ENCODE peak calls at places on chromosomes 6 and 20, in five cellular contexts. Y is BE2C, Q is ascending aorta, T is NAMALWA, B is SW 1271. W is an unnamed sample.

GRCh38 chr6:73565767-73566485 is 45.1 kb upstream of the EEF1A1 start:
- DNase-seq in T (no peak), Y (no peak), Q (no peak), B (peak; percentile 27), W (no peak)

GRCh38 chr6:138593100-138593877 is 94.0 kb upstream of the NHSL1 start:
- DNase-seq in Y (no peak), B (peak; percentile 96), Q (peak; percentile 83), T (peak; percentile 23), W (peak; percentile 4)

GRCh38 chr6:3157151-3157933 is at the start of gene TUBB2A:
- DNase-seq in Q (peak; percentile 91), T (peak; percentile 80), Y (peak; percentile 88), B (peak; percentile 65), W (peak; percentile 33)

GRCh38 chr20:25341716-25342680 is 48.6 kb downstream of the ABHD12 start:
- DNase-seq in Y (no peak), T (peak; percentile 18), B (no peak), Q (no peak), W (no peak)

GRCh38 chr6:95819939-95820338 is 195.8 kb upstream of the FUT9 start:
- DNase-seq in Q (no peak), Y (peak; percentile 13), T (peak; percentile 28), B (no peak), W (no peak)

GRCh38 chr6:81263531-81264168 is 488.8 kb downstream of the TENT5A start:
- DNase-seq in Y (no peak), T (no peak), B (no peak), Q (peak; percentile 35), W (no peak)

GRCh38 chr20:47506850-47507249 is 5.2 kb downstream of the NCOA3 start:
- DNase-seq in Y (no peak), B (no peak), Q (no peak), T (no peak), W (no peak)

GRCh38 chr6:148446681-148447080 is 104.0 kb downstream of the SASH1 start:
- DNase-seq in Q (no peak), T (no peak), Y (no peak), B (no peak), W (no peak)

GRCh38 chr20:33172781-33173180 is 4.8 kb downstream of the BPIFA2 start:
- DNase-seq in B (no peak), Y (no peak), Q (no peak), T (no peak), W (no peak)

GRCh38 chr6:11386323-11386722 is 151.2 kb upstream of the TMEM170B start:
- DNase-seq in Q (no peak), Y (no peak), B (no peak), T (peak; percentile 26), W (no peak)

GRCh38 chr20:63709149-63709527 is 1.3 kb downstream of the ZGPAT start:
- DNase-seq in Y (no peak), Q (no peak), B (no peak), T (no peak), W (no peak)

GRCh38 chr6:135540207-135540877 is 42.8 kb upstream of the AHI1 start:
- DNase-seq in T (no peak), B (no peak), Q (no peak), Y (no peak), W (no peak)

GRCh38 chr6:33947047-33947446 is 143.2 kb upstream of the MLN start:
- DNase-seq in B (no peak), T (no peak), Y (no peak), Q (peak; percentile 49), W (no peak)